ENCODE peak calls at places on chromosomes 3 and 15, in nine cellular contexts. I, D, Y, S, C, R, L, Z and P are unnamed samples.

GRCh38 chr3:142366434-142366833 is 81.4 kb downstream of the XRN1 start:
- DNase-seq in I (no peak), D (no peak), C (no peak), L (no peak), Y (peak; percentile 12), S (no peak), R (peak; percentile 6), Z (no peak), P (no peak)

GRCh38 chr15:90557147-90557546 is 27.4 kb downstream of the CRTC3 start:
- DNase-seq in S (no peak), Y (no peak), D (no peak), R (no peak), C (no peak), L (no peak), Z (no peak), I (peak; percentile 28), P (no peak)

GRCh38 chr3:55329849-55330248 is 157.3 kb downstream of the WNT5A start:
- DNase-seq in S (no peak), L (no peak), R (no peak), Y (no peak), C (no peak), Z (no peak), I (peak; percentile 96), D (no peak), P (no peak)

GRCh38 chr15:70133781-70134180 is 36.1 kb upstream of the TLE3 start:
- DNase-seq in Y (no peak), R (no peak), C (no peak), S (no peak), D (no peak), Z (no peak), I (no peak), L (no peak), P (no peak)

GRCh38 chr15:52137432-52138357 is 25.1 kb upstream of the BCL2L10 start:
- DNase-seq in R (no peak), C (no peak), D (no peak), Y (no peak), L (peak; percentile 33), Z (peak; percentile 25), S (no peak), I (no peak), P (no peak)

GRCh38 chr3:89740029-89740880 is 632.8 kb downstream of the EPHA3 start:
- DNase-seq in I (no peak), D (no peak), Y (no peak), R (no peak), S (no peak), C (no peak), Z (no peak), L (no peak), P (no peak)

GRCh38 chr3:186365202-186365974 is 3.4 kb upstream of the DGKG start:
- DNase-seq in D (peak; percentile 29), Z (no peak), S (peak; percentile 76), L (no peak), C (no peak), I (peak; percentile 4), Y (no peak), R (no peak), P (no peak)

GRCh38 chr15:30885814-30886213 is 17.9 kb upstream of the FAN1 start:
- DNase-seq in L (no peak), Y (peak; percentile 10), C (no peak), Z (no peak), I (peak; percentile 11), R (no peak), S (no peak), D (no peak), P (no peak)

GRCh38 chr15:39804026-39804425 is 21.4 kb upstream of the FSIP1 start:
- DNase-seq in R (no peak), S (no peak), D (no peak), L (no peak), C (no peak), Z (no peak), Y (no peak), I (peak; percentile 51), P (no peak)

DNA sequence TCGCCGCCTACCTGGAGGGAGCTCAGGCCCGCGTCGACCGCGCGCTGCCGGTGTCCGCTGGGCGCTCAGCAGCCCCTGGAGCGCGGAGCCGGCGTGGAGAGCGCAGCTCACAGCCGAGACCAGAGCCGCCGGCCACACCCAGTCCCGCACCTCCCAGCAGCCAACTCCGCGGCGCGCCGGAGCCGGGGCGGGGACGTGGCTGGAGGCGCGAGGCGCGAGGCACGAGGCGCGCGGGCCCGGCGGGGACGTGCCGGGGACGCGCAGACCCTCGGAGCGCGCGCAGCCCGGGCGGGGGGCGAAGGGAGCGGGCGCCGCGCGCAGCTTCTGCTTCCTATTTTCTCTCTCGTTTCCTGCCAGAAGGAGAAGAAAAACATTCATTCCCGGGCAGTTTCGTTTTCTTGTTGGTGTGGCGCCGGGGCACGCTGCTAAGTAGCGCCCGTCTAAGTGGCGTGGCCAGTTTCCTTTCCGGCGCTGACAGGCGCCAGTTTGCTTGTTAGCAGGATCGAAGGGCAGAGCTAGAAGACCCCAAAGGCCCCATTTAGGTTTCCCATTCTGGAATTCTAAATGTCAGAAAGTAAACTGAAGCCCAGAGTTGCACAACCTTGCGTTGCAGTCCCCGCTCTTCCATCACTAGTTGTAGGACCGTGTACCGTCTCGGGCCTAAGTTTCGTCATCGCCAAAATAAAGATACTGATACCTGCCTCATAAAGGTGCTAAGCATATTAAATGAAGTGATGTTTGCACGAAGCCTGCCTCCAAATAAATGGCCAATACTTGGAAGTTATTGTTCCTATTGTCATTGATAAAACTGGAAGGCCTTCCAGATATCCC is at the start of gene GNB4:
- DNase-seq in I (peak; percentile 82), Z (peak; percentile 83), L (peak; percentile 62), S (peak; percentile 88), D (peak; percentile 79), C (peak; percentile 76), R (no peak), Y (peak; percentile 96), P (peak; percentile 93)
- TF ChIP-seq POLR2A in I (peak; percentile 56), Z (peak; percentile 66), L (no peak), S (no peak), D (peak; percentile 59), C (no peak), R (no peak), Y (peak; percentile 87), P (no peak)

GRCh38 chr15:40893733-40894688 is at the start of gene VPS18:
- DNase-seq in Z (peak; percentile 95), I (peak; percentile 97), L (peak; percentile 99), S (peak; percentile 99), C (peak; percentile 99), D (peak; percentile 100), Y (peak; percentile 96), R (peak; percentile 94), P (peak; percentile 99)
- TF ChIP-seq POLR2A in Z (peak; percentile 64), I (peak; percentile 71), L (peak; percentile 86), S (peak; percentile 85), C (no peak), D (peak; percentile 75), Y (peak; percentile 60), R (peak; percentile 67), P (peak; percentile 54)

DNA sequence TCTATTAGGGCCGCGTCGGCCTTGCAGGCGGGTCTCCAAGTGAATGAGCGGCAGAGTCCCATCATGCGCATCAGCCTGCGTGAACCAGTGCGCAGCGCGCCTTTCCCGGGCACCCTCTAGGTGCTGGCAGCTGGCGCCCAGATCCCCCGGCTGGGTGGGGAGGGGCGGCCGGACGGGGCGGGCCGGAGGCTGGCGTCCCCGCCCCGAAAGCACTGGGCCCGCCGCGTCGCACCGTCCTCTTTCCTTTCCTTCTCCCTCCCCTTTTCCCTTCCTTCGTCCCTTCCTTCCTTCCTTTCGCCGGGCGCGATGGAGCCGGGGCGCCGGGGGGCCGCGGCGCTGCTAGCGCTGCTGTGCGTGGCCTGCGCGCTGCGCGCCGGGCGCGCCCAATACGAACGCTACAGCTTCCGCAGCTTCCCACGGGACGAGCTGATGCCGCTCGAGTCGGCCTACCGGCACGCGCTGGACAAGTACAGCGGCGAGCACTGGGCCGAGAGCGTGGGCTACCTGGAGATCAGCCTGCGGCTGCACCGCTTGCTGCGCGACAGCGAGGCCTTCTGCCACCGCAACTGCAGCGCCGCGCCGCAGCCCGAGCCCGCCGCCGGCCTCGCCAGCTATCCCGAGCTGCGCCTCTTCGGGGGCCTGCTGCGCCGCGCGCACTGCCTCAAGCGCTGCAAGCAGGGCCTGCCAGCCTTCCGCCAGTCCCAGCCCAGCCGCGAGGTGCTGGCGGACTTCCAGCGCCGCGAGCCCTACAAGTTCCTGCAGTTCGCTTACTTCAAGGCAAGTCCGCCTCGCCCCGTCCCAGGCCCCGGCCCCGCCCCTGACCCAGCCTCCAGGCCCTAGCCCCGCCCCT is at the start of gene CRTAP:
- DNase-seq in I (peak; percentile 94), C (peak; percentile 95), S (peak; percentile 99), Y (peak; percentile 98), Z (peak; percentile 98), R (peak; percentile 88), L (peak; percentile 98), D (peak; percentile 97), P (peak; percentile 98)
- TF ChIP-seq POLR2A in I (no peak), C (peak; percentile 56), S (peak; percentile 29), Y (peak; percentile 78), Z (peak; percentile 81), R (peak; percentile 51), L (peak; percentile 66), D (peak; percentile 40), P (no peak)

GRCh38 chr15:34795267-34796081 is at the start of gene ACTC1:
- DNase-seq in R (no peak), Z (peak; percentile 57), C (no peak), D (peak; percentile 48), S (peak; percentile 72), Y (peak; percentile 41), I (peak; percentile 52), L (no peak), P (no peak)

GRCh38 chr15:34791701-34792100 is 3.6 kb downstream of the ACTC1 start:
- DNase-seq in C (no peak), I (peak; percentile 35), R (no peak), L (no peak), S (no peak), Z (no peak), Y (no peak), D (no peak), P (no peak)

GRCh38 chr15:34793071-34793470 is 2.3 kb downstream of the ACTC1 start:
- DNase-seq in D (no peak), L (no peak), R (no peak), C (no peak), S (no peak), Z (no peak), Y (no peak), I (no peak), P (no peak)

GRCh38 chr15:34794590-34795206 is 651 bp downstream of the ACTC1 start:
- DNase-seq in I (no peak), R (no peak), D (no peak), Y (no peak), L (no peak), Z (no peak), S (no peak), C (no peak), P (no peak)

GRCh38 chr15:34793901-34794300 is 1.4 kb downstream of the ACTC1 start:
- DNase-seq in Y (no peak), L (no peak), C (no peak), S (no peak), R (no peak), I (no peak), Z (no peak), D (no peak), P (no peak)
- TF ChIP-seq POLR2A in Y (no peak), L (no peak), C (no peak), S (no peak), R (no peak), I (no peak), Z (no peak), D (no peak), P (no peak)